ENCODE peak calls at places on chromosome 17, in six cellular contexts. W is pancreas, I is iris pigment epithelial cell, G is iPS-NIHi11, U is epithelial cell of esophagus, T is mucosa of descending colon. R is an unnamed sample.

GRCh38 chr17:46772013-46772878 is 46.2 kb downstream of the WNT3 start:
- DNase-seq in I (no peak), W (peak), U (peak), G (peak), T (peak), R (peak)

GRCh38 chr17:15260376-15261062 is 4.6 kb downstream of the PMP22 start:
- DNase-seq in T (peak), G (peak), U (peak), W (peak), I (peak), R (peak)

GRCh38 chr17:32445075-32445427 is 741 bp downstream of the PSMD11 start:
- DNase-seq in T (no peak), U (peak), W (no peak), G (peak), I (peak), R (peak)

GRCh38 chr17:77141846-77142449 is 1.2 kb downstream of the SEC14L1 start:
- DNase-seq in U (peak), I (no peak), W (no peak), G (no peak), T (no peak), R (no peak)

GRCh38 chr17:43669971-43670644 is 8.4 kb upstream of the MEOX1 start:
- DNase-seq in I (peak), G (peak), W (no peak), T (peak), U (no peak), R (peak)

GRCh38 chr17:41417576-41418015 is 6.8 kb downstream of the KRT37 start:
- DNase-seq in U (peak), I (no peak), G (peak), T (no peak), W (no peak), R (no peak)

GRCh38 chr17:1714488-1714979 is 4.4 kb upstream of the TLCD2 start:
- DNase-seq in I (peak), T (peak), W (peak), G (peak), U (peak), R (peak)

GRCh38 chr17:37492167-37492566 is 2.5 kb downstream of the DUSP14 start:
- DNase-seq in G (no peak), T (no peak), I (no peak), W (no peak), U (no peak), R (no peak)

GRCh38 chr17:76783146-76783545 is 45.2 kb downstream of the MFSD11 start:
- DNase-seq in U (no peak), T (no peak), G (no peak), I (no peak), W (no peak), R (no peak)

GRCh38 chr17:60354223-60354622 is 37.7 kb downstream of the USP32 start:
- DNase-seq in T (no peak), I (peak), W (no peak), U (peak), G (no peak), R (no peak)

R was measured in stomach.